ENCODE peak calls at places on chromosomes 5 and 9, in seven cellular contexts. One of them, this sample, is unnamed.

GRCh38 chr5:36272136-36272665 is 29.5 kb downstream of the RANBP3L start:
- DNase-seq in NCI-H510A treated with DMSO at 0.1 percent for 48 hours: no peak
- DNase-seq in thoracic aorta: no peak
- DNase-seq in hypothalamus: no peak
- DNase-seq in stimulated activated CD4-positive, alpha-beta T cell treated with anti-CD3 and anti-CD28 coated beads, Interleukin-4, amount 100 ng/mL, for 24 hours: no peak
- DNase-seq in activated CD4-positive, alpha-beta T cell treated with anti-CD3 and anti-CD28 coated beads for 48 hours: no peak
- DNase-seq in left cardiac atrium: no peak
- DNase-seq in this sample: no peak

GRCh38 chr5:170287532-170287931 is 10.0 kb downstream of the LCP2 start:
- DNase-seq in left cardiac atrium: peak
- DNase-seq in NCI-H510A treated with DMSO at 0.1 percent for 48 hours: no peak
- DNase-seq in hypothalamus: no peak
- DNase-seq in activated CD4-positive, alpha-beta T cell treated with anti-CD3 and anti-CD28 coated beads for 48 hours: no peak
- DNase-seq in thoracic aorta: no peak
- DNase-seq in stimulated activated CD4-positive, alpha-beta T cell treated with anti-CD3 and anti-CD28 coated beads, Interleukin-4, amount 100 ng/mL, for 24 hours: no peak
- DNase-seq in this sample: no peak

GRCh38 chr9:21668504-21668903 is 133.9 kb upstream of the MTAP start:
- DNase-seq in stimulated activated CD4-positive, alpha-beta T cell treated with anti-CD3 and anti-CD28 coated beads, Interleukin-4, amount 100 ng/mL, for 24 hours: no peak
- DNase-seq in activated CD4-positive, alpha-beta T cell treated with anti-CD3 and anti-CD28 coated beads for 48 hours: no peak
- DNase-seq in hypothalamus: no peak
- DNase-seq in NCI-H510A treated with DMSO at 0.1 percent for 48 hours: no peak
- DNase-seq in left cardiac atrium: no peak
- DNase-seq in thoracic aorta: no peak
- DNase-seq in this sample: no peak

GRCh38 chr9:14309403-14309802 is 4.5 kb downstream of the NFIB start:
- DNase-seq in hypothalamus: no peak
- DNase-seq in thoracic aorta: no peak
- DNase-seq in NCI-H510A treated with DMSO at 0.1 percent for 48 hours: no peak
- DNase-seq in stimulated activated CD4-positive, alpha-beta T cell treated with anti-CD3 and anti-CD28 coated beads, Interleukin-4, amount 100 ng/mL, for 24 hours: no peak
- DNase-seq in left cardiac atrium: no peak
- DNase-seq in activated CD4-positive, alpha-beta T cell treated with anti-CD3 and anti-CD28 coated beads for 48 hours: no peak
- DNase-seq in this sample: no peak

GRCh38 chr5:96940586-96940985 is 4.7 kb downstream of the LNPEP start:
- DNase-seq in hypothalamus: no peak
- DNase-seq in activated CD4-positive, alpha-beta T cell treated with anti-CD3 and anti-CD28 coated beads for 48 hours: no peak
- DNase-seq in thoracic aorta: no peak
- DNase-seq in NCI-H510A treated with DMSO at 0.1 percent for 48 hours: no peak
- DNase-seq in left cardiac atrium: no peak
- DNase-seq in stimulated activated CD4-positive, alpha-beta T cell treated with anti-CD3 and anti-CD28 coated beads, Interleukin-4, amount 100 ng/mL, for 24 hours: no peak
- DNase-seq in this sample: no peak

GRCh38 chr5:171462928-171463843 is 43.7 kb downstream of the FGF18 start:
- DNase-seq in stimulated activated CD4-positive, alpha-beta T cell treated with anti-CD3 and anti-CD28 coated beads, Interleukin-4, amount 100 ng/mL, for 24 hours: no peak
- DNase-seq in activated CD4-positive, alpha-beta T cell treated with anti-CD3 and anti-CD28 coated beads for 48 hours: no peak
- DNase-seq in thoracic aorta: no peak
- DNase-seq in hypothalamus: no peak
- DNase-seq in left cardiac atrium: no peak
- DNase-seq in NCI-H510A treated with DMSO at 0.1 percent for 48 hours: no peak
- DNase-seq in this sample: no peak

GRCh38 chr9:133401588-133401987 is 16.2 kb downstream of the REXO4 start:
- DNase-seq in NCI-H510A treated with DMSO at 0.1 percent for 48 hours: no peak
- DNase-seq in thoracic aorta: no peak
- DNase-seq in hypothalamus: no peak
- DNase-seq in left cardiac atrium: no peak
- DNase-seq in activated CD4-positive, alpha-beta T cell treated with anti-CD3 and anti-CD28 coated beads for 48 hours: no peak
- DNase-seq in stimulated activated CD4-positive, alpha-beta T cell treated with anti-CD3 and anti-CD28 coated beads, Interleukin-4, amount 100 ng/mL, for 24 hours: no peak
- DNase-seq in this sample: no peak

GRCh38 chr5:8491254-8491653 is 622.3 kb downstream of the MTRR start:
- DNase-seq in left cardiac atrium: no peak
- DNase-seq in NCI-H510A treated with DMSO at 0.1 percent for 48 hours: no peak
- DNase-seq in hypothalamus: no peak
- DNase-seq in stimulated activated CD4-positive, alpha-beta T cell treated with anti-CD3 and anti-CD28 coated beads, Interleukin-4, amount 100 ng/mL, for 24 hours: no peak
- DNase-seq in thoracic aorta: no peak
- DNase-seq in activated CD4-positive, alpha-beta T cell treated with anti-CD3 and anti-CD28 coated beads for 48 hours: no peak
- DNase-seq in this sample: no peak

GRCh38 chr9:16321461-16322119 is 548.9 kb downstream of the BNC2 start:
- DNase-seq in left cardiac atrium: peak
- DNase-seq in hypothalamus: no peak
- DNase-seq in activated CD4-positive, alpha-beta T cell treated with anti-CD3 and anti-CD28 coated beads for 48 hours: no peak
- DNase-seq in NCI-H510A treated with DMSO at 0.1 percent for 48 hours: no peak
- DNase-seq in thoracic aorta: peak
- DNase-seq in stimulated activated CD4-positive, alpha-beta T cell treated with anti-CD3 and anti-CD28 coated beads, Interleukin-4, amount 100 ng/mL, for 24 hours: no peak
- DNase-seq in this sample: no peak

This sample was measured in NCI-H2029.